ENCODE peak calls at places on chromosomes 16 and 17, in nine cellular contexts. One of them, this sample, is unnamed.

GRCh38 chr16:14527411-14528044 is 102.5 kb downstream of the PARN start:
- DNase-seq in G401: no peak
- DNase-seq in stimulated activated CD8-positive, alpha-beta memory T cell treated with anti-CD3 and anti-CD28 coated beads, Interleukin-15, amount 100 ng/mL, for 48 hours: no peak
- DNase-seq in NCI-H1105: no peak
- DNase-seq in CD4-positive, alpha-beta T cell: no peak
- DNase-seq in GM06990: no peak
- DNase-seq in stomach: no peak
- DNase-seq in stimulated activated CD4-positive, alpha-beta T cell treated with anti-CD3 and anti-CD28 coated beads, Interleukin-4, amount 100 ng/mL, for 1 hour: no peak
- DNase-seq in activated CD8-positive, alpha-beta memory T cell treated with anti-CD3 and anti-CD28 coated beads for 24 hours: no peak
- DNase-seq in this sample: peak

GRCh38 chr17:47730681-47731080 is 2.4 kb upstream of the TBX21 start:
- DNase-seq in activated CD8-positive, alpha-beta memory T cell treated with anti-CD3 and anti-CD28 coated beads for 24 hours: peak
- DNase-seq in stomach: no peak
- DNase-seq in NCI-H1105: no peak
- DNase-seq in stimulated activated CD4-positive, alpha-beta T cell treated with anti-CD3 and anti-CD28 coated beads, Interleukin-4, amount 100 ng/mL, for 1 hour: peak
- DNase-seq in GM06990: no peak
- DNase-seq in stimulated activated CD8-positive, alpha-beta memory T cell treated with anti-CD3 and anti-CD28 coated beads, Interleukin-15, amount 100 ng/mL, for 48 hours: no peak
- DNase-seq in G401: no peak
- DNase-seq in CD4-positive, alpha-beta T cell: no peak
- DNase-seq in this sample: no peak

GRCh38 chr16:75567911-75568310 is 1.7 kb downstream of the GABARAPL2 start:
- DNase-seq in CD4-positive, alpha-beta T cell: no peak
- DNase-seq in GM06990: no peak
- DNase-seq in stomach: no peak
- DNase-seq in activated CD8-positive, alpha-beta memory T cell treated with anti-CD3 and anti-CD28 coated beads for 24 hours: no peak
- DNase-seq in stimulated activated CD4-positive, alpha-beta T cell treated with anti-CD3 and anti-CD28 coated beads, Interleukin-4, amount 100 ng/mL, for 1 hour: no peak
- DNase-seq in stimulated activated CD8-positive, alpha-beta memory T cell treated with anti-CD3 and anti-CD28 coated beads, Interleukin-15, amount 100 ng/mL, for 48 hours: no peak
- DNase-seq in NCI-H1105: no peak
- DNase-seq in G401: no peak
- DNase-seq in this sample: no peak

GRCh38 chr17:80989586-80989913 is 2.1 kb upstream of the CHMP6 start:
- DNase-seq in stimulated activated CD8-positive, alpha-beta memory T cell treated with anti-CD3 and anti-CD28 coated beads, Interleukin-15, amount 100 ng/mL, for 48 hours: no peak
- DNase-seq in GM06990: no peak
- DNase-seq in CD4-positive, alpha-beta T cell: no peak
- DNase-seq in stimulated activated CD4-positive, alpha-beta T cell treated with anti-CD3 and anti-CD28 coated beads, Interleukin-4, amount 100 ng/mL, for 1 hour: no peak
- DNase-seq in activated CD8-positive, alpha-beta memory T cell treated with anti-CD3 and anti-CD28 coated beads for 24 hours: no peak
- DNase-seq in NCI-H1105: no peak
- DNase-seq in stomach: no peak
- DNase-seq in G401: no peak
- DNase-seq in this sample: no peak

GRCh38 chr17:38654411-38655398 is 20.1 kb downstream of the EPOP start:
- DNase-seq in CD4-positive, alpha-beta T cell: no peak
- DNase-seq in NCI-H1105: no peak
- DNase-seq in stimulated activated CD8-positive, alpha-beta memory T cell treated with anti-CD3 and anti-CD28 coated beads, Interleukin-15, amount 100 ng/mL, for 48 hours: no peak
- DNase-seq in GM06990: peak
- DNase-seq in activated CD8-positive, alpha-beta memory T cell treated with anti-CD3 and anti-CD28 coated beads for 24 hours: no peak
- DNase-seq in stomach: no peak
- DNase-seq in stimulated activated CD4-positive, alpha-beta T cell treated with anti-CD3 and anti-CD28 coated beads, Interleukin-4, amount 100 ng/mL, for 1 hour: no peak
- DNase-seq in G401: no peak
- DNase-seq in this sample: no peak

GRCh38 chr17:19461139-19461538 is 50.1 kb downstream of the RNF112 start:
- DNase-seq in stimulated activated CD8-positive, alpha-beta memory T cell treated with anti-CD3 and anti-CD28 coated beads, Interleukin-15, amount 100 ng/mL, for 48 hours: no peak
- DNase-seq in NCI-H1105: peak
- DNase-seq in GM06990: peak
- DNase-seq in stomach: no peak
- DNase-seq in activated CD8-positive, alpha-beta memory T cell treated with anti-CD3 and anti-CD28 coated beads for 24 hours: peak
- DNase-seq in stimulated activated CD4-positive, alpha-beta T cell treated with anti-CD3 and anti-CD28 coated beads, Interleukin-4, amount 100 ng/mL, for 1 hour: no peak
- DNase-seq in CD4-positive, alpha-beta T cell: no peak
- DNase-seq in G401: peak
- DNase-seq in this sample: no peak

GRCh38 chr17:63293310-63293709 is 152.8 kb downstream of the CYB561 start:
- DNase-seq in stimulated activated CD8-positive, alpha-beta memory T cell treated with anti-CD3 and anti-CD28 coated beads, Interleukin-15, amount 100 ng/mL, for 48 hours: no peak
- DNase-seq in stimulated activated CD4-positive, alpha-beta T cell treated with anti-CD3 and anti-CD28 coated beads, Interleukin-4, amount 100 ng/mL, for 1 hour: no peak
- DNase-seq in NCI-H1105: no peak
- DNase-seq in G401: no peak
- DNase-seq in activated CD8-positive, alpha-beta memory T cell treated with anti-CD3 and anti-CD28 coated beads for 24 hours: no peak
- DNase-seq in GM06990: no peak
- DNase-seq in CD4-positive, alpha-beta T cell: no peak
- DNase-seq in stomach: no peak
- DNase-seq in this sample: peak

GRCh38 chr16:53036066-53036465 is 16.6 kb downstream of the CHD9NB start:
- DNase-seq in GM06990: no peak
- DNase-seq in G401: no peak
- DNase-seq in NCI-H1105: no peak
- DNase-seq in activated CD8-positive, alpha-beta memory T cell treated with anti-CD3 and anti-CD28 coated beads for 24 hours: no peak
- DNase-seq in stimulated activated CD4-positive, alpha-beta T cell treated with anti-CD3 and anti-CD28 coated beads, Interleukin-4, amount 100 ng/mL, for 1 hour: no peak
- DNase-seq in CD4-positive, alpha-beta T cell: no peak
- DNase-seq in stimulated activated CD8-positive, alpha-beta memory T cell treated with anti-CD3 and anti-CD28 coated beads, Interleukin-15, amount 100 ng/mL, for 48 hours: no peak
- DNase-seq in stomach: no peak
- DNase-seq in this sample: no peak

GRCh38 chr17:82031303-82031884 is at the start of gene RAC3:
- DNase-seq in stomach: no peak
- DNase-seq in G401: no peak
- DNase-seq in stimulated activated CD8-positive, alpha-beta memory T cell treated with anti-CD3 and anti-CD28 coated beads, Interleukin-15, amount 100 ng/mL, for 48 hours: no peak
- DNase-seq in NCI-H1105: peak
- DNase-seq in GM06990: no peak
- DNase-seq in stimulated activated CD4-positive, alpha-beta T cell treated with anti-CD3 and anti-CD28 coated beads, Interleukin-4, amount 100 ng/mL, for 1 hour: no peak
- DNase-seq in activated CD8-positive, alpha-beta memory T cell treated with anti-CD3 and anti-CD28 coated beads for 24 hours: no peak
- DNase-seq in CD4-positive, alpha-beta T cell: no peak
- DNase-seq in this sample: peak

GRCh38 chr16:64983226-64983625 is 138.6 kb downstream of the CDH11 start:
- DNase-seq in GM06990: no peak
- DNase-seq in NCI-H1105: no peak
- DNase-seq in stomach: no peak
- DNase-seq in stimulated activated CD8-positive, alpha-beta memory T cell treated with anti-CD3 and anti-CD28 coated beads, Interleukin-15, amount 100 ng/mL, for 48 hours: no peak
- DNase-seq in stimulated activated CD4-positive, alpha-beta T cell treated with anti-CD3 and anti-CD28 coated beads, Interleukin-4, amount 100 ng/mL, for 1 hour: no peak
- DNase-seq in activated CD8-positive, alpha-beta memory T cell treated with anti-CD3 and anti-CD28 coated beads for 24 hours: no peak
- DNase-seq in CD4-positive, alpha-beta T cell: no peak
- DNase-seq in G401: no peak
- DNase-seq in this sample: no peak

GRCh38 chr16:56252835-56253234 is 61.5 kb downstream of the GNAO1 start:
- DNase-seq in stimulated activated CD8-positive, alpha-beta memory T cell treated with anti-CD3 and anti-CD28 coated beads, Interleukin-15, amount 100 ng/mL, for 48 hours: no peak
- DNase-seq in activated CD8-positive, alpha-beta memory T cell treated with anti-CD3 and anti-CD28 coated beads for 24 hours: no peak
- DNase-seq in stimulated activated CD4-positive, alpha-beta T cell treated with anti-CD3 and anti-CD28 coated beads, Interleukin-4, amount 100 ng/mL, for 1 hour: no peak
- DNase-seq in G401: no peak
- DNase-seq in GM06990: no peak
- DNase-seq in stomach: no peak
- DNase-seq in CD4-positive, alpha-beta T cell: no peak
- DNase-seq in NCI-H1105: no peak
- DNase-seq in this sample: no peak

GRCh38 chr16:18800674-18801196 is 614 bp downstream of the ARL6IP1 start:
- DNase-seq in G401: peak
- DNase-seq in stimulated activated CD8-positive, alpha-beta memory T cell treated with anti-CD3 and anti-CD28 coated beads, Interleukin-15, amount 100 ng/mL, for 48 hours: no peak
- DNase-seq in stimulated activated CD4-positive, alpha-beta T cell treated with anti-CD3 and anti-CD28 coated beads, Interleukin-4, amount 100 ng/mL, for 1 hour: no peak
- DNase-seq in activated CD8-positive, alpha-beta memory T cell treated with anti-CD3 and anti-CD28 coated beads for 24 hours: no peak
- DNase-seq in stomach: no peak
- DNase-seq in GM06990: no peak
- DNase-seq in NCI-H1105: no peak
- DNase-seq in CD4-positive, alpha-beta T cell: no peak
- DNase-seq in this sample: no peak

GRCh38 chr17:4480929-4481898 is 17.5 kb upstream of the SPNS2 start:
- DNase-seq in CD4-positive, alpha-beta T cell: peak
- DNase-seq in NCI-H1105: no peak
- DNase-seq in stimulated activated CD4-positive, alpha-beta T cell treated with anti-CD3 and anti-CD28 coated beads, Interleukin-4, amount 100 ng/mL, for 1 hour: peak
- DNase-seq in GM06990: no peak
- DNase-seq in G401: no peak
- DNase-seq in stomach: peak
- DNase-seq in stimulated activated CD8-positive, alpha-beta memory T cell treated with anti-CD3 and anti-CD28 coated beads, Interleukin-15, amount 100 ng/mL, for 48 hours: peak
- DNase-seq in activated CD8-positive, alpha-beta memory T cell treated with anti-CD3 and anti-CD28 coated beads for 24 hours: peak
- DNase-seq in this sample: no peak

GRCh38 chr17:49108318-49108717 is 24.3 kb upstream of the B4GALNT2 start:
- DNase-seq in CD4-positive, alpha-beta T cell: no peak
- DNase-seq in stomach: peak
- DNase-seq in stimulated activated CD4-positive, alpha-beta T cell treated with anti-CD3 and anti-CD28 coated beads, Interleukin-4, amount 100 ng/mL, for 1 hour: no peak
- DNase-seq in G401: peak
- DNase-seq in GM06990: no peak
- DNase-seq in NCI-H1105: no peak
- DNase-seq in activated CD8-positive, alpha-beta memory T cell treated with anti-CD3 and anti-CD28 coated beads for 24 hours: no peak
- DNase-seq in stimulated activated CD8-positive, alpha-beta memory T cell treated with anti-CD3 and anti-CD28 coated beads, Interleukin-15, amount 100 ng/mL, for 48 hours: no peak
- DNase-seq in this sample: peak

GRCh38 chr17:50210249-50211225 is 9.1 kb upstream of the COL1A1 start:
- DNase-seq in NCI-H1105: no peak
- DNase-seq in activated CD8-positive, alpha-beta memory T cell treated with anti-CD3 and anti-CD28 coated beads for 24 hours: peak
- DNase-seq in G401: peak
- DNase-seq in stimulated activated CD4-positive, alpha-beta T cell treated with anti-CD3 and anti-CD28 coated beads, Interleukin-4, amount 100 ng/mL, for 1 hour: no peak
- DNase-seq in stomach: no peak
- DNase-seq in CD4-positive, alpha-beta T cell: no peak
- DNase-seq in GM06990: no peak
- DNase-seq in stimulated activated CD8-positive, alpha-beta memory T cell treated with anti-CD3 and anti-CD28 coated beads, Interleukin-15, amount 100 ng/mL, for 48 hours: no peak
- DNase-seq in this sample: peak

GRCh38 chr16:18941471-18941870 is 15.3 kb upstream of the SMG1 start:
- DNase-seq in stomach: no peak
- DNase-seq in CD4-positive, alpha-beta T cell: no peak
- DNase-seq in GM06990: no peak
- DNase-seq in stimulated activated CD8-positive, alpha-beta memory T cell treated with anti-CD3 and anti-CD28 coated beads, Interleukin-15, amount 100 ng/mL, for 48 hours: no peak
- DNase-seq in NCI-H1105: no peak
- DNase-seq in G401: no peak
- DNase-seq in stimulated activated CD4-positive, alpha-beta T cell treated with anti-CD3 and anti-CD28 coated beads, Interleukin-4, amount 100 ng/mL, for 1 hour: no peak
- DNase-seq in activated CD8-positive, alpha-beta memory T cell treated with anti-CD3 and anti-CD28 coated beads for 24 hours: no peak
- DNase-seq in this sample: no peak

GRCh38 chr17:83182620-83183063 is 103.2 kb downstream of the METRNL start:
- DNase-seq in activated CD8-positive, alpha-beta memory T cell treated with anti-CD3 and anti-CD28 coated beads for 24 hours: no peak
- DNase-seq in CD4-positive, alpha-beta T cell: no peak
- DNase-seq in stomach: no peak
- DNase-seq in GM06990: no peak
- DNase-seq in G401: no peak
- DNase-seq in stimulated activated CD8-positive, alpha-beta memory T cell treated with anti-CD3 and anti-CD28 coated beads, Interleukin-15, amount 100 ng/mL, for 48 hours: no peak
- DNase-seq in stimulated activated CD4-positive, alpha-beta T cell treated with anti-CD3 and anti-CD28 coated beads, Interleukin-4, amount 100 ng/mL, for 1 hour: no peak
- DNase-seq in NCI-H1105: no peak
- DNase-seq in this sample: no peak

GRCh38 chr16:51524555-51525373 is 373.7 kb upstream of the SALL1 start:
- DNase-seq in stomach: no peak
- DNase-seq in activated CD8-positive, alpha-beta memory T cell treated with anti-CD3 and anti-CD28 coated beads for 24 hours: no peak
- DNase-seq in G401: peak
- DNase-seq in NCI-H1105: no peak
- DNase-seq in stimulated activated CD8-positive, alpha-beta memory T cell treated with anti-CD3 and anti-CD28 coated beads, Interleukin-15, amount 100 ng/mL, for 48 hours: no peak
- DNase-seq in GM06990: no peak
- DNase-seq in stimulated activated CD4-positive, alpha-beta T cell treated with anti-CD3 and anti-CD28 coated beads, Interleukin-4, amount 100 ng/mL, for 1 hour: no peak
- DNase-seq in CD4-positive, alpha-beta T cell: no peak
- DNase-seq in this sample: peak

GRCh38 chr17:22266231-22266630 is 573.9 kb downstream of the KCNJ18 start:
- DNase-seq in stomach: peak
- DNase-seq in activated CD8-positive, alpha-beta memory T cell treated with anti-CD3 and anti-CD28 coated beads for 24 hours: no peak
- DNase-seq in G401: no peak
- DNase-seq in CD4-positive, alpha-beta T cell: no peak
- DNase-seq in stimulated activated CD4-positive, alpha-beta T cell treated with anti-CD3 and anti-CD28 coated beads, Interleukin-4, amount 100 ng/mL, for 1 hour: no peak
- DNase-seq in stimulated activated CD8-positive, alpha-beta memory T cell treated with anti-CD3 and anti-CD28 coated beads, Interleukin-15, amount 100 ng/mL, for 48 hours: no peak
- DNase-seq in NCI-H1105: no peak
- DNase-seq in GM06990: no peak
- DNase-seq in this sample: no peak

GRCh38 chr17:48628641-48629410 is 2.7 kb upstream of the HOXB9 start:
- DNase-seq in G401: no peak
- DNase-seq in activated CD8-positive, alpha-beta memory T cell treated with anti-CD3 and anti-CD28 coated beads for 24 hours: no peak
- DNase-seq in GM06990: no peak
- DNase-seq in stimulated activated CD4-positive, alpha-beta T cell treated with anti-CD3 and anti-CD28 coated beads, Interleukin-4, amount 100 ng/mL, for 1 hour: no peak
- DNase-seq in stomach: no peak
- DNase-seq in stimulated activated CD8-positive, alpha-beta memory T cell treated with anti-CD3 and anti-CD28 coated beads, Interleukin-15, amount 100 ng/mL, for 48 hours: no peak
- DNase-seq in NCI-H1105: no peak
- DNase-seq in CD4-positive, alpha-beta T cell: no peak
- DNase-seq in this sample: no peak

GRCh38 chr17:55443904-55444303 is 22.3 kb upstream of the MMD start:
- DNase-seq in G401: no peak
- DNase-seq in activated CD8-positive, alpha-beta memory T cell treated with anti-CD3 and anti-CD28 coated beads for 24 hours: no peak
- DNase-seq in GM06990: no peak
- DNase-seq in NCI-H1105: no peak
- DNase-seq in stimulated activated CD4-positive, alpha-beta T cell treated with anti-CD3 and anti-CD28 coated beads, Interleukin-4, amount 100 ng/mL, for 1 hour: no peak
- DNase-seq in stomach: no peak
- DNase-seq in stimulated activated CD8-positive, alpha-beta memory T cell treated with anti-CD3 and anti-CD28 coated beads, Interleukin-15, amount 100 ng/mL, for 48 hours: no peak
- DNase-seq in CD4-positive, alpha-beta T cell: no peak
- DNase-seq in this sample: no peak

GRCh38 chr17:77692571-77693161 is 265.8 kb upstream of the TNRC6C start:
- DNase-seq in GM06990: no peak
- DNase-seq in stimulated activated CD4-positive, alpha-beta T cell treated with anti-CD3 and anti-CD28 coated beads, Interleukin-4, amount 100 ng/mL, for 1 hour: no peak
- DNase-seq in stomach: no peak
- DNase-seq in G401: no peak
- DNase-seq in activated CD8-positive, alpha-beta memory T cell treated with anti-CD3 and anti-CD28 coated beads for 24 hours: peak
- DNase-seq in NCI-H1105: no peak
- DNase-seq in stimulated activated CD8-positive, alpha-beta memory T cell treated with anti-CD3 and anti-CD28 coated beads, Interleukin-15, amount 100 ng/mL, for 48 hours: no peak
- DNase-seq in CD4-positive, alpha-beta T cell: peak
- DNase-seq in this sample: peak

GRCh38 chr16:75312875-75313274 is 61.5 kb upstream of the BCAR1 start:
- DNase-seq in NCI-H1105: no peak
- DNase-seq in G401: no peak
- DNase-seq in stimulated activated CD4-positive, alpha-beta T cell treated with anti-CD3 and anti-CD28 coated beads, Interleukin-4, amount 100 ng/mL, for 1 hour: no peak
- DNase-seq in CD4-positive, alpha-beta T cell: no peak
- DNase-seq in GM06990: no peak
- DNase-seq in stomach: no peak
- DNase-seq in activated CD8-positive, alpha-beta memory T cell treated with anti-CD3 and anti-CD28 coated beads for 24 hours: no peak
- DNase-seq in stimulated activated CD8-positive, alpha-beta memory T cell treated with anti-CD3 and anti-CD28 coated beads, Interleukin-15, amount 100 ng/mL, for 48 hours: no peak
- DNase-seq in this sample: no peak

GRCh38 chr17:31561469-31562412 is 170.3 kb downstream of the RAB11FIP4 start:
- DNase-seq in stimulated activated CD4-positive, alpha-beta T cell treated with anti-CD3 and anti-CD28 coated beads, Interleukin-4, amount 100 ng/mL, for 1 hour: no peak
- DNase-seq in stomach: no peak
- DNase-seq in G401: peak
- DNase-seq in stimulated activated CD8-positive, alpha-beta memory T cell treated with anti-CD3 and anti-CD28 coated beads, Interleukin-15, amount 100 ng/mL, for 48 hours: no peak
- DNase-seq in GM06990: no peak
- DNase-seq in CD4-positive, alpha-beta T cell: no peak
- DNase-seq in NCI-H1105: no peak
- DNase-seq in activated CD8-positive, alpha-beta memory T cell treated with anti-CD3 and anti-CD28 coated beads for 24 hours: no peak
- DNase-seq in this sample: peak

GRCh38 chr16:68252383-68252782 is 7.2 kb downstream of the PLA2G15 start:
- DNase-seq in stimulated activated CD8-positive, alpha-beta memory T cell treated with anti-CD3 and anti-CD28 coated beads, Interleukin-15, amount 100 ng/mL, for 48 hours: no peak
- DNase-seq in stomach: no peak
- DNase-seq in stimulated activated CD4-positive, alpha-beta T cell treated with anti-CD3 and anti-CD28 coated beads, Interleukin-4, amount 100 ng/mL, for 1 hour: no peak
- DNase-seq in activated CD8-positive, alpha-beta memory T cell treated with anti-CD3 and anti-CD28 coated beads for 24 hours: no peak
- DNase-seq in NCI-H1105: no peak
- DNase-seq in GM06990: no peak
- DNase-seq in G401: no peak
- DNase-seq in CD4-positive, alpha-beta T cell: no peak
- DNase-seq in this sample: no peak

GRCh38 chr16:17372383-17372782 is 98.4 kb downstream of the XYLT1 start:
- DNase-seq in activated CD8-positive, alpha-beta memory T cell treated with anti-CD3 and anti-CD28 coated beads for 24 hours: no peak
- DNase-seq in stimulated activated CD4-positive, alpha-beta T cell treated with anti-CD3 and anti-CD28 coated beads, Interleukin-4, amount 100 ng/mL, for 1 hour: no peak
- DNase-seq in stomach: no peak
- DNase-seq in stimulated activated CD8-positive, alpha-beta memory T cell treated with anti-CD3 and anti-CD28 coated beads, Interleukin-15, amount 100 ng/mL, for 48 hours: no peak
- DNase-seq in GM06990: no peak
- DNase-seq in NCI-H1105: no peak
- DNase-seq in CD4-positive, alpha-beta T cell: no peak
- DNase-seq in G401: no peak
- DNase-seq in this sample: no peak

GRCh38 chr16:11107781-11108465 is 148.1 kb downstream of the SOCS1 start:
- DNase-seq in activated CD8-positive, alpha-beta memory T cell treated with anti-CD3 and anti-CD28 coated beads for 24 hours: no peak
- DNase-seq in G401: no peak
- DNase-seq in stimulated activated CD4-positive, alpha-beta T cell treated with anti-CD3 and anti-CD28 coated beads, Interleukin-4, amount 100 ng/mL, for 1 hour: no peak
- DNase-seq in stimulated activated CD8-positive, alpha-beta memory T cell treated with anti-CD3 and anti-CD28 coated beads, Interleukin-15, amount 100 ng/mL, for 48 hours: no peak
- DNase-seq in stomach: no peak
- DNase-seq in CD4-positive, alpha-beta T cell: no peak
- DNase-seq in GM06990: no peak
- DNase-seq in NCI-H1105: no peak
- DNase-seq in this sample: peak

GRCh38 chr17:59426031-59426430 is 94.6 kb downstream of the YPEL2 start:
- DNase-seq in stimulated activated CD4-positive, alpha-beta T cell treated with anti-CD3 and anti-CD28 coated beads, Interleukin-4, amount 100 ng/mL, for 1 hour: no peak
- DNase-seq in stimulated activated CD8-positive, alpha-beta memory T cell treated with anti-CD3 and anti-CD28 coated beads, Interleukin-15, amount 100 ng/mL, for 48 hours: no peak
- DNase-seq in CD4-positive, alpha-beta T cell: no peak
- DNase-seq in activated CD8-positive, alpha-beta memory T cell treated with anti-CD3 and anti-CD28 coated beads for 24 hours: no peak
- DNase-seq in G401: no peak
- DNase-seq in NCI-H1105: no peak
- DNase-seq in GM06990: no peak
- DNase-seq in stomach: no peak
- DNase-seq in this sample: no peak

GRCh38 chr16:66845791-66846221 is 1.6 kb downstream of the CA7 start:
- DNase-seq in CD4-positive, alpha-beta T cell: no peak
- DNase-seq in G401: no peak
- DNase-seq in GM06990: no peak
- DNase-seq in stomach: no peak
- DNase-seq in NCI-H1105: no peak
- DNase-seq in stimulated activated CD8-positive, alpha-beta memory T cell treated with anti-CD3 and anti-CD28 coated beads, Interleukin-15, amount 100 ng/mL, for 48 hours: no peak
- DNase-seq in activated CD8-positive, alpha-beta memory T cell treated with anti-CD3 and anti-CD28 coated beads for 24 hours: no peak
- DNase-seq in stimulated activated CD4-positive, alpha-beta T cell treated with anti-CD3 and anti-CD28 coated beads, Interleukin-4, amount 100 ng/mL, for 1 hour: no peak
- DNase-seq in this sample: no peak

GRCh38 chr16:67652578-67653130 is 7.4 kb downstream of the ACD start:
- DNase-seq in stomach: no peak
- DNase-seq in activated CD8-positive, alpha-beta memory T cell treated with anti-CD3 and anti-CD28 coated beads for 24 hours: no peak
- DNase-seq in G401: peak
- DNase-seq in GM06990: no peak
- DNase-seq in stimulated activated CD8-positive, alpha-beta memory T cell treated with anti-CD3 and anti-CD28 coated beads, Interleukin-15, amount 100 ng/mL, for 48 hours: no peak
- DNase-seq in CD4-positive, alpha-beta T cell: no peak
- DNase-seq in NCI-H1105: no peak
- DNase-seq in stimulated activated CD4-positive, alpha-beta T cell treated with anti-CD3 and anti-CD28 coated beads, Interleukin-4, amount 100 ng/mL, for 1 hour: no peak
- DNase-seq in this sample: no peak

This sample was measured in HCEC 1CT.